ENCODE peak calls at places on chromosomes 1 and 21, in four cellular contexts. E is naive thymus-derived CD4-positive, alpha-beta T cell; U is heart left ventricle; V is IMR-90. P is an unnamed sample.

GRCh38 chr1:83751602-83752001 is 247.3 kb downstream of the TTLL7 start:
- DNase-seq in E (no peak), U (no peak), V (no peak), P (no peak)

GRCh38 chr1:5564578-5565257 is 427.5 kb downstream of the NPHP4 start:
- DNase-seq in E (no peak), U (no peak), V (no peak), P (no peak)

GRCh38 chr1:43318831-43319230 is 18.0 kb downstream of the TIE1 start:
- DNase-seq in E (no peak), U (no peak), V (no peak), P (no peak)

GRCh38 chr1:53121319-53122172 is 20.9 kb downstream of the SLC1A7 start:
- DNase-seq in E (no peak), U (peak; percentile 86), V (peak; percentile 74), P (no peak)

GRCh38 chr1:213194383-213194782 is 143.3 kb downstream of the RPS6KC1 start:
- DNase-seq in E (no peak), U (no peak), V (no peak), P (no peak)

GRCh38 chr1:182588460-182589396 is at the start of gene RNASEL:
- DNase-seq in E (peak; percentile 65), U (peak; percentile 82), V (peak; percentile 77), P (peak; percentile 70)

GRCh38 chr1:117599822-117600221 is 6.0 kb upstream of the TENT5C start:
- DNase-seq in E (no peak), U (no peak), V (no peak), P (no peak)

GRCh38 chr21:44867999-44868700 is 5.3 kb downstream of the PTTG1IP start:
- DNase-seq in E (peak; percentile 70), U (peak; percentile 49), V (no peak), P (peak; percentile 24)

GRCh38 chr1:47898156-47898825 is 98.9 kb downstream of the TRABD2B start:
- DNase-seq in E (no peak), U (no peak), V (no peak), P (no peak)

GRCh38 chr1:117616356-117616755 is 10.5 kb downstream of the TENT5C start:
- DNase-seq in E (no peak), U (no peak), V (no peak), P (no peak)

GRCh38 chr1:51642739-51643142 is 25.8 kb downstream of the OSBPL9 start:
- DNase-seq in E (no peak), U (no peak), V (peak; percentile 96), P (no peak)

GRCh38 chr1:117570988-117571409 is 34.8 kb upstream of the TENT5C start:
- DNase-seq in E (no peak), U (peak; percentile 22), V (no peak), P (peak; percentile 20)

GRCh38 chr1:150650193-150650592 is 20.8 kb upstream of the ENSA start:
- DNase-seq in E (no peak), U (no peak), V (peak; percentile 7), P (no peak)

GRCh38 chr1:235078927-235079381 is 49.7 kb downstream of the TOMM20 start:
- DNase-seq in E (no peak), U (no peak), V (peak; percentile 52), P (no peak)

GRCh38 chr1:227709451-227709850 is 25.7 kb downstream of the JMJD4 start:
- DNase-seq in E (no peak), U (no peak), V (no peak), P (no peak)

GRCh38 chr1:53115403-53116306 is 26.8 kb downstream of the SLC1A7 start:
- DNase-seq in E (no peak), U (peak; percentile 61), V (peak; percentile 65), P (no peak)

GRCh38 chr21:34335316-34335715 is 28.5 kb upstream of the KCNE2 start:
- DNase-seq in E (no peak), U (no peak), V (no peak), P (no peak)

GRCh38 chr1:99481391-99481996 is 164.4 kb upstream of the PALMD start:
- DNase-seq in E (peak; percentile 47), U (no peak), V (peak; percentile 68), P (peak; percentile 50)

GRCh38 chr1:228548788-228549187 is 61.6 kb downstream of the RNF187 start:
- DNase-seq in E (no peak), U (no peak), V (no peak), P (no peak)

GRCh38 chr1:215793210-215793609 is 226.1 kb downstream of the KCTD3 start:
- DNase-seq in E (no peak), U (no peak), V (peak; percentile 94), P (no peak)

GRCh38 chr1:107842241-107842640 is 122.7 kb downstream of the VAV3 start:
- DNase-seq in E (no peak), U (no peak), V (no peak), P (no peak)

GRCh38 chr21:38839683-38840286 is 34.1 kb downstream of the ETS2 start:
- DNase-seq in E (no peak), U (no peak), V (peak; percentile 94), P (no peak)

GRCh38 chr1:156444407-156445001 is 56.1 kb downstream of the MEF2D start:
- DNase-seq in E (no peak), U (no peak), V (no peak), P (peak; percentile 30)

GRCh38 chr1:34926156-34926555 is 3.3 kb downstream of the DLGAP3 start:
- DNase-seq in E (no peak), U (no peak), V (no peak), P (no peak)

GRCh38 chr1:33349081-33349759 is 28.3 kb upstream of the A3GALT2 start:
- DNase-seq in E (peak; percentile 33), U (peak; percentile 82), V (no peak), P (peak; percentile 38)

GRCh38 chr21:28104346-28104745 is 888.3 kb downstream of the LTN1 start:
- DNase-seq in E (no peak), U (no peak), V (no peak), P (no peak)

GRCh38 chr1:167685844-167686243 is 35.9 kb upstream of the MPZL1 start:
- DNase-seq in E (no peak), U (no peak), V (no peak), P (no peak)

GRCh38 chr1:147892731-147893214 is 9.8 kb upstream of the GJA8 start:
- DNase-seq in E (peak; percentile 35), U (no peak), V (peak; percentile 64), P (peak; percentile 56)

DNA sequence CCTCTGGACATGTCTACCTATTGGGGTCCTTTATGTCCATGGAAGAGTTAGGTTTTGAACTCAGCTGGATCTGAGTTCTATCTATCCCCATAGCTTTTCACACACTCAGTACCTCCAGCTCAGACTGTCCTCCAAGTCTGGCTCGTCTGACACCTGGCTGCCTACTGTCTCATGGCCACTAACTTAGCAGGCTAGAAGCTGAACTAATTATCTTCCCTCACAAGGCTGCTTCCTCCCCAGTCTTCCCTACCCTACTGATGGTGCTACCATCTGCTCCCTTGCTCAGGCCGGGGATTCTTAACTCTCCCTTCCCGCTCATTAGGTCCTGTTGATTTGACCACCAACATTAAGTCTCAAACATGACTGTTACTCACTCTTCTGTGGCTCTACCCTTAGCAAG is 13.4 kb downstream of the VANGL2 start:
- DNase-seq in E (no peak), U (no peak), V (no peak), P (no peak)
- H3K27me3 ChIP-seq in E (no peaks in the 10 kb centered on the region), U (no peaks in the 10 kb centered on the region), V (peaks cover 3% of the 10 kb centered on the region), P (no peaks in the 10 kb centered on the region)

GRCh38 chr1:203321273-203322052 is 16.1 kb downstream of the BTG2 start:
- DNase-seq in E (no peak), U (no peak), V (no peak), P (no peak)

GRCh38 chr1:203317429-203318228 is 12.3 kb downstream of the BTG2 start:
- DNase-seq in E (no peak), U (no peak), V (no peak), P (no peak)

GRCh38 chr1:203318229-203318517 is 12.9 kb downstream of the BTG2 start:
- DNase-seq in E (no peak), U (no peak), V (no peak), P (no peak)

GRCh38 chr1:203320546-203321272 is 15.4 kb downstream of the BTG2 start:
- DNase-seq in E (peak; percentile 89), U (peak; percentile 66), V (peak; percentile 63), P (peak; percentile 83)

DNA sequence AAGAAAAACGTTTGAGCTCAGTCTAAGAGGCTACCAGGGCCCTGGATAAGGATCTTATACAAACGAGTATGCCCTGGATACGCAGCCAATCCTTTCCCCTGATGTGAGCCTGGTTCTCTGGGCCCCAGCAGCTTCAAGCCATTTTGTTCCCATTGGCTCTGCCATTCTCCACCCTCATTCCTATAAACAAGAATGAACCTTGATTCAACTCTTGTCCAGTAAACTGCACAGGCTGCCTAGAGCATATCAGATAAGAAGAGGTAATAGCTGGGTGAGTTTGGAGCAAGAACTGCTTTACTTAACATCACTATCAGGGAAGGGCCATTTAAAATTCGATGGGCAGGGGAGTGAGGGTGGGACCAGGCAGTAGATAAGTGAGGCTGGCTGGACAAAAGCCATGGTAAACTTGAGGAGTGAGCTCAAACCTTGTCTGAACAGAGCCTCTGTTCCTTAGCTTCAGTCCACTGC is 11.3 kb downstream of the BTG2 start:
- DNase-seq in E (no peak), U (no peak), V (peak; percentile 31), P (no peak)
- H3K27ac ChIP-seq in E (no peak overlapping the region), U (no peak overlapping the region), V (no peak overlapping the region), P (no peak overlapping the region)

GRCh38 chr21:36704281-36704957 is 5.5 kb downstream of the SIM2 start:
- DNase-seq in E (no peak), U (no peak), V (peak; percentile 4), P (no peak)
- H3K27me3 ChIP-seq in E (no peaks in the 10 kb centered on the region), U (peaks cover 100% of the 10 kb centered on the region), V (peaks cover 96% of the 10 kb centered on the region), P (peaks cover 24% of the 10 kb centered on the region)

DNA sequence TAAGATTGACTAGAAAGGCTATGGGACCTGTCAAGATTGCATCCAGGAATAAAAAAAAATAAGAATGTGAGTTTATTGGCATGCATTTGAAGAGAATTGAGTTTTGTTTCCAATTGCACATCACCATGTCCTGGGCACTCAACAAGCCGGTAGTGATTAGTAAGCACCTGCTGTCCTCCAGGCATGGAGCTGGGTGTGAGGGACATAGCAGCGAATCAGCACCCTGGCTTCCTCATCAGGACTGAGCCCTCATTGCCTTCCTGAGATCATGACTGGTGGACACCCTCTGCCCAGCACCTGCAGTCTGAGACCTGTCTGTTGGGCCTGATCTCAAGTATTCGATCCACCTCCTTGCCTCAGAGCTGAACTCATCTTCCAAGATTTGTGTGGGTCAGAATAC is 26.8 kb downstream of the S100A6 start:
- DNase-seq in E (no peak), U (no peak), V (no peak), P (no peak)
- H3K27ac ChIP-seq in E (no peak overlapping the region), U (no peak overlapping the region), V (no peak overlapping the region), P (no peak overlapping the region)

GRCh38 chr21:42614391-42614790 is 39.0 kb upstream of the PDE9A start:
- DNase-seq in E (peak; percentile 60), U (no peak), V (no peak), P (no peak)

GRCh38 chr21:42617476-42617875 is 35.9 kb upstream of the PDE9A start:
- DNase-seq in E (no peak), U (no peak), V (no peak), P (no peak)

GRCh38 chr21:42616366-42617340 is 36.8 kb upstream of the PDE9A start:
- DNase-seq in E (peak; percentile 60), U (no peak), V (no peak), P (peak; percentile 51)

GRCh38 chr21:42614811-42615342 is 38.5 kb upstream of the PDE9A start:
- DNase-seq in E (peak; percentile 59), U (no peak), V (no peak), P (no peak)

GRCh38 chr21:42615924-42616323 is 37.5 kb upstream of the PDE9A start:
- DNase-seq in E (no peak), U (no peak), V (no peak), P (no peak)
- H3K27me3 ChIP-seq in E (no peaks in the 10 kb centered on the region), U (peaks cover 45% of the 10 kb centered on the region), V (peaks cover 30% of the 10 kb centered on the region), P (peaks cover 2% of the 10 kb centered on the region)

P was measured in CD4-positive, CD25-positive, alpha-beta regulatory T cell.